ENCODE peak calls at places on chromosomes 12 and 14, in seven cellular contexts. K is K562, R is SK-N-SH, U is H1, S is GM12892, W is GM12878, M is HepG2. H is an unnamed sample.

GRCh38 chr14:68234101-68234905 is 414.7 kb downstream of the RAD51B start:
- DNase-seq in K (no peak), R (no peak), U (no peak), S (no peak), W (no peak), M (no peak), H (no peak)

GRCh38 chr12:15158114-15158513 is 63.1 kb downstream of the RERG start:
- DNase-seq in K (no peak), R (no peak), U (no peak), S (no peak), W (no peak), M (no peak), H (no peak)

GRCh38 chr12:48013287-48013686 is 9.0 kb upstream of the COL2A1 start:
- DNase-seq in K (no peak), R (no peak), U (no peak), S (no peak), W (no peak), M (no peak), H (no peak)

GRCh38 chr12:97203408-97203807 is 259.2 kb upstream of the RMST start:
- DNase-seq in K (no peak), R (no peak), U (no peak), S (no peak), W (no peak), M (no peak), H (no peak)

GRCh38 chr14:95258754-95259593 is 60.7 kb downstream of the CLMN start:
- DNase-seq in K (no peak), R (peak), U (no peak), S (no peak), W (no peak), M (no peak), H (no peak)

GRCh38 chr14:94312481-94313246 is 10.5 kb downstream of the SERPINA6 start:
- DNase-seq in K (no peak), R (no peak), U (no peak), S (no peak), W (no peak), M (no peak), H (no peak)

GRCh38 chr12:91189526-91189925 is 6.9 kb upstream of the DCN start:
- DNase-seq in K (no peak), R (no peak), U (no peak), S (no peak), W (no peak), M (no peak), H (no peak)

GRCh38 chr12:29187756-29188155 is 38.7 kb downstream of the FAR2 start:
- DNase-seq in K (no peak), R (no peak), U (no peak), S (no peak), W (no peak), M (no peak), H (no peak)

GRCh38 chr14:99036594-99037293 is 235.3 kb downstream of the BCL11B start:
- DNase-seq in K (no peak), R (no peak), U (no peak), S (no peak), W (no peak), M (no peak), H (no peak)

GRCh38 chr12:77294016-77294415 is 228.6 kb upstream of the E2F7 start:
- DNase-seq in K (no peak), R (no peak), U (no peak), S (no peak), W (no peak), M (no peak), H (no peak)

GRCh38 chr12:78864483-78865296 is at the start of gene SYT1:
- DNase-seq in K (no peak), R (peak), U (no peak), S (peak), W (no peak), M (no peak), H (no peak)

GRCh38 chr12:1912580-1913376 is 5.7 kb downstream of the CACNA2D4 start:
- DNase-seq in K (no peak), R (peak), U (no peak), S (no peak), W (no peak), M (no peak), H (no peak)

GRCh38 chr14:102829106-102829505 is 51.9 kb downstream of the TRAF3 start:
- DNase-seq in K (no peak), R (no peak), U (no peak), S (no peak), W (no peak), M (no peak), H (no peak)

GRCh38 chr12:1837541-1838206 is 17.3 kb downstream of the LRTM2 start:
- DNase-seq in K (no peak), R (peak), U (no peak), S (no peak), W (no peak), M (peak), H (no peak)

GRCh38 chr12:54390668-54391551 is 6.4 kb upstream of the ZNF385A start:
- DNase-seq in K (peak), R (peak), U (no peak), S (peak), W (no peak), M (no peak), H (peak)

GRCh38 chr14:103418508-103418818 is 33.2 kb downstream of the MARK3 start:
- DNase-seq in K (peak), R (no peak), U (no peak), S (no peak), W (no peak), M (no peak), H (no peak)

GRCh38 chr12:11879306-11879705 is 191.4 kb upstream of the BCL2L14 start:
- DNase-seq in K (no peak), R (no peak), U (no peak), S (no peak), W (no peak), M (no peak), H (no peak)

GRCh38 chr12:43015090-43015737 is 425.7 kb upstream of the PRICKLE1 start:
- DNase-seq in K (no peak), R (no peak), U (no peak), S (no peak), W (no peak), M (no peak), H (no peak)

GRCh38 chr14:54108481-54109471 is 152.2 kb upstream of the BMP4 start:
- DNase-seq in K (no peak), R (no peak), U (no peak), S (no peak), W (no peak), M (peak), H (no peak)

GRCh38 chr12:105218434-105218833 is 17.5 kb downstream of the APPL2 start:
- DNase-seq in K (no peak), R (no peak), U (no peak), S (no peak), W (no peak), M (no peak), H (no peak)

GRCh38 chr14:76742961-76743360 is 18.3 kb upstream of the VASH1 start:
- DNase-seq in K (no peak), R (no peak), U (no peak), S (no peak), W (no peak), M (no peak), H (no peak)

DNA sequence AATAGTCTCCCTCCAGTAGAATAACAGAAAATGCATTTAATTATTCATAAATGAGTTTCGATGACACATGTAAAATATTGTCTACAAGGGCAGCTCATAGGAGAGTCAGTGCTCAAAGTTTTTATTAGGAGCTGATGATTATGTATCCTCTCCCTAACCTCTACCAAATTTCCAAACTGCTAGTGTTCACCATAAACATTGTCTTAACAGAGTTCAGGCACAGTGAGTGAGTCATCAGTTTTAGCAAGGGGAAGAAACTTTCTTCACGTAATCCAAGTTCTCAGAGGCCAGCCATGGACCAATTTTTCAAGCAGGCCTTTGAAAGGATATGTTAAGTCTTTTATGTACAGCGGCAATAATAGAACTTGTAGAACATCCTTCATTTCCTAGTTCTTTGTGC is 649.2 kb upstream of the MIS18BP1 start:
- DNase-seq in K (no peak), R (no peak), U (no peak), S (no peak), W (no peak), M (no peak), H (no peak)
- TF ChIP-seq POLR2AphosphoS5 in K (no peak), R (no peak), U (no peak), S (no peak), W (no peak), M (no peak), H (no peak)

DNA sequence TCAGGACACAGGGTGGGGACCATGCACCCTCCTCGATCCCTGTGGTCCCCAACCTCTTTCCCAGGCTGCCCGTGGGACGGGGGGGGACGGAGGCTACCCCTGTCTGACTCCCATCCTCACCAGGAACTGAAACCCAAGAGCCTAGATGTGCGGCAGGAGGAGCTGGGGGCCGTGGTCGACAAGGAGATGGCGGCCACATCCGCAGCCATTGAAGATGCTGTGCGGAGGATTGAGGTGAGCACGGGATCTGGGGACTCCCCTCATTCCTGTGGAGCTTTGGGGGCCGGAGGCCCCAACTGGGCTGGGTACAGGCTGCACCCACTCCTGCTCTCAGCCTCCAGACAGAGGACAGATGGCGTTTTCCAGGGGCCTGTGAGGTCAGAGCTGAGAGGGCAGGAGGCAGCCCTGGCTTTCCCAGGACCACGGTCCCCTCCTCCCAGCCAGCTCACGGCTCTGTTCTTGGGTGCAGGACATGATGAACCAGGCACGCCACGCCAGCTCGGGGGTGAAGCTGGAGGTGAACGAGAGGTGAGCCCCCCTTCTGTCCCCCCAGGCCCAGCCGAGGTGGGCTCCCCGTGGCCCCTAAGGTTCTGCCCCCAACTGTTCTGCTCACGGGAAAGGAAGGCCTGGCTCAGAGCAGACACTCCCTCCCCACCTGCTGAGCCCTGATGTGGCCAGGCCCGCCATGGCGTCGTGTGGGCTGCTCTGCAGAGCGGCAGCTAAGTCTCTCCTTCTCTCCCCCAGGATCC is 24.2 kb downstream of the HIP1R start:
- DNase-seq in K (no peak), R (peak), U (no peak), S (no peak), W (no peak), M (no peak), H (no peak)
- TF ChIP-seq TAF1 in K (no peak), R (no peak), U (no peak), S (no peak), W (no peak), M (no peak), H (no peak)

GRCh38 chr14:75197338-75197737 is 20.9 kb upstream of the TMED10 start:
- DNase-seq in K (no peak), R (no peak), U (no peak), S (no peak), W (no peak), M (no peak), H (no peak)
- TF ChIP-seq POLR2AphosphoS5 in K (no peak), R (no peak), U (no peak), S (no peak), W (no peak), M (no peak), H (no peak)

GRCh38 chr14:30623412-30624131 is 1.5 kb downstream of the SCFD1 start:
- DNase-seq in K (no peak), R (no peak), U (no peak), S (no peak), W (no peak), M (no peak), H (no peak)
- TF ChIP-seq TAF1 in K (no peak), R (no peak), U (no peak), S (no peak), W (no peak), M (no peak), H (no peak)

DNA sequence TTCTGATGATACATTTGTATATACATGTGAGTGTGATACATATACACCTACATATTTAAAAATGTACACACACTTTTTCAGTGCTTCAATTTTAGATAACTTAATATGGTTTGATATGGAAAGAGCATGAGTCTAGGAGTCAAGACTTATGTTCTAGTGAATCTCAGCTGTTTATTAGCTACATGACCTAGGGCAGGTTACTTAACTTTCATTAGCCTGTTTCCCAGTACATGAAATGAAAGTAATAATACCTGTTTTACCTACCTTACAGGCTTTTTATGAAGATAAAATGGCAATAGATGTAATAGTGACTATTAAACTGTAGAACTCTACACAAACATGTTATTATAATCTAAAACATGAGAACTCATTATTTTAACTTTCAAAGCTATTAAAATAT is 39.5 kb downstream of the KIF21A start:
- DNase-seq in K (no peak), R (no peak), U (no peak), S (no peak), W (no peak), M (no peak), H (no peak)
- TF ChIP-seq POLR2AphosphoS5 in K (no peak), R (no peak), U (no peak), S (no peak), W (no peak), M (no peak), H (no peak)

GRCh38 chr14:33679461-33680225 is 271.2 kb downstream of the EGLN3 start:
- DNase-seq in K (no peak), R (no peak), U (no peak), S (no peak), W (no peak), M (no peak), H (no peak)
- TF ChIP-seq TAF1 in K (no peak), R (no peak), U (no peak), S (no peak), W (no peak), M (no peak), H (no peak)

GRCh38 chr14:32938719-32939253 is at the start of gene NPAS3:
- DNase-seq in K (no peak), R (peak), U (no peak), S (no peak), W (no peak), M (no peak), H (no peak)
- TF ChIP-seq POLR2AphosphoS5 in K (no peak), R (no peak), U (no peak), S (no peak), W (no peak), M (no peak), H (no peak)

GRCh38 chr12:56078427-56078826 is 1.5 kb upstream of the ERBB3 start:
- DNase-seq in K (peak), R (no peak), U (no peak), S (no peak), W (no peak), M (no peak), H (no peak)

GRCh38 chr12:56081393-56082347 is 1.7 kb downstream of the ERBB3 start:
- DNase-seq in K (peak), R (no peak), U (no peak), S (no peak), W (no peak), M (peak), H (no peak)

GRCh38 chr12:56078931-56079728 is 835 bp upstream of the ERBB3 start:
- DNase-seq in K (peak), R (peak), U (peak), S (peak), W (no peak), M (peak), H (peak)

GRCh38 chr12:56080556-56081138 is 682 bp downstream of the ERBB3 start:
- DNase-seq in K (peak), R (no peak), U (no peak), S (no peak), W (no peak), M (peak), H (no peak)

DNA sequence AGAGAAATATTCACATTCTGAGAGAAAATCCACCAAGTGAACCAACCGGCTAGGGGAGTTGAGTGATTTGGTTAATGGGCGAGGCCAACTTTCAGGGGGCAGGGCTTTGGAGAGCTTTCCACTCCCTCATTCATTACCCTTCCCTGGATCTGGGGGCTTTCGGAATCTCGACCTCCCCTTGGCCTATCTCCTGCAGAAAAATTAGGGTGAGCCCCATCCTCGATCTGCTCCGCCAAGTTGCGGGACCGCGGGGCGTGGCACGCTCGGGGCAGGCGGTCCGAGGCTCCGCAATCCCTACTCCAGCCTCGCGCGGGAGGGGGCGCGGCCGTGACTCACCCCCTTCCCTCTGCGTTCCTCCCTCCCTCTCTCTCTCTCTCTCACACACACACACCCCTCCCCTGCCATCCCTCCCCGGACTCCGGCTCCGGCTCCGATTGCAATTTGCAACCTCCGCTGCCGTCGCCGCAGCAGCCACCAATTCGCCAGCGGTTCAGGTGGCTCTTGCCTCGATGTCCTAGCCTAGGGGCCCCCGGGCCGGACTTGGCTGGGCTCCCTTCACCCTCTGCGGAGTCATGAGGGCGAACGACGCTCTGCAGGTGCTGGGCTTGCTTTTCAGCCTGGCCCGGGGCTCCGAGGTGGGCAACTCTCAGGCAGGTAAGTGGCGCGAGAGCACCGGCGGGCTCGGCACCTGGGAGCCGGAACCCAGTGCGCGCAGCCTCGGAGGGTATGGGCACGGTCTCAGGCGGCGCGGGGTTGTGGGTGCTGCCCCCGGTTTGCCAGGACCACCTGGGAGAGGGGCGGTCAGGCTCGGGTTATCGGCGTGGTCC is at the start of gene ERBB3:
- DNase-seq in K (peak), R (peak), U (no peak), S (peak), W (no peak), M (peak), H (peak)
- TF ChIP-seq TAF1 in K (peak), R (no peak), U (peak), S (no peak), W (no peak), M (peak), H (no peak)

DNA sequence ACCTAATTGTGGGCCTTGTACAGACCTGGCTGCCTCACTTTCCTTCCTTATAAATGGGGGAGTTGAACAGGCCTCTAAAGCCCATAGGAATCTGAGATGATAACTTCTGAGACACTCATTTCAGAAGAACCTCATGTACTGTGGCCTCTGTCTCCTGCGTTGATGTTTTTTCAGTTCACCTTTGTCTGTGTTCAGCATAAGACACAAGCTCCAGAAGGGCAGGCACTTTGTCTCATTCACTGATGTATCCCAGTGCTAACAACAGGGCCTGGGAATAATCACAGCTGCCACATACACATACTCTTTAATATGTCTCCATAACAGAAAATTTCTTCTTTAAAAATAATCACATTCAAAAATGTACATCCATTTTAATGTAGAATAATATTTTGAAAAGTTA is 3.3 kb downstream of the FGD6 start:
- DNase-seq in K (no peak), R (no peak), U (no peak), S (no peak), W (no peak), M (no peak), H (no peak)
- TF ChIP-seq POLR2AphosphoS5 in K (no peak), R (no peak), U (no peak), S (no peak), W (no peak), M (no peak), H (no peak)

H was measured in GM12891.